ENCODE peak calls at places on chromosome X, in four cellular contexts. E is WTC11, B is HepG2, T is GM12878. R is an unnamed sample.

GRCh38 chrX:8820910-8821527 is 19.8 kb upstream of the FAM9A start:
- DNase-seq in T (no peak), B (no peak), E (peak; percentile 58), R (no peak)

GRCh38 chrX:117645639-117646038 is 471.0 kb downstream of the KLHL13 start:
- DNase-seq in T (no peak), B (no peak), E (no peak), R (no peak)

GRCh38 chrX:96002401-96002800 is 682.2 kb upstream of the DIAPH2 start:
- DNase-seq in E (no peak), T (no peak), B (no peak), R (no peak)

GRCh38 chrX:74080165-74080564 is 223.8 kb upstream of the ZCCHC13 start:
- DNase-seq in T (no peak), E (no peak), B (no peak), R (no peak)

GRCh38 chrX:34656842-34657780 is at the start of gene TMEM47:
- DNase-seq in T (no peak), B (no peak), E (peak; percentile 84), R (peak; percentile 53)

GRCh38 chrX:152635941-152636340 is 1.8 kb upstream of the GABRQ start:
- DNase-seq in B (peak; percentile 27), T (no peak), E (peak; percentile 53), R (peak; percentile 69)

GRCh38 chrX:109036624-109037023 is 300.3 kb upstream of the IRS4 start:
- DNase-seq in E (no peak), T (peak; percentile 8), B (no peak), R (no peak)

GRCh38 chrX:104253567-104254441 is 929 bp downstream of the ESX1 start:
- DNase-seq in B (no peak), E (peak; percentile 48), T (no peak), R (no peak)

GRCh38 chrX:124506031-124506430 is 159.7 kb downstream of the SH2D1A start:
- DNase-seq in E (no peak), T (no peak), B (no peak), R (no peak)

GRCh38 chrX:135060697-135061096 is 8.8 kb upstream of the RTL8A start:
- DNase-seq in T (no peak), E (no peak), B (no peak), R (no peak)

GRCh38 chrX:54807524-54808108 is at the start of gene MAGED2:
- DNase-seq in E (peak; percentile 27), B (no peak), T (no peak), R (peak; percentile 25)

GRCh38 chrX:10254746-10255145 is 98.0 kb downstream of the CLCN4 start:
- DNase-seq in T (no peak), E (no peak), B (peak; percentile 2), R (no peak)

GRCh38 chrX:3518870-3519269 is 172.4 kb upstream of the MXRA5 start:
- DNase-seq in T (no peak), E (no peak), B (peak; percentile 2), R (peak; percentile 8)

GRCh38 chrX:45771114-45771513 is 570.4 kb upstream of the DIPK2B start:
- DNase-seq in B (peak; percentile 51), T (no peak), E (no peak), R (peak; percentile 6)

GRCh38 chrX:110338850-110339373 is 19.7 kb upstream of the RTL9 start:
- DNase-seq in T (no peak), B (no peak), E (no peak), R (no peak)

GRCh38 chrX:134513091-134513490 is 53.1 kb downstream of the HPRT1 start:
- DNase-seq in B (no peak), T (no peak), E (no peak), R (no peak)

GRCh38 chrX:109347618-109348017 is 134.3 kb downstream of the GUCY2F start:
- DNase-seq in T (no peak), E (no peak), B (no peak), R (no peak)

GRCh38 chrX:118593407-118593806 is 97.8 kb downstream of the DOCK11 start:
- DNase-seq in E (no peak), B (no peak), T (no peak), R (no peak)

GRCh38 chrX:37921758-37922157 is 74.4 kb upstream of the DYNLT3 start:
- DNase-seq in B (no peak), T (no peak), E (no peak), R (no peak)

DNA sequence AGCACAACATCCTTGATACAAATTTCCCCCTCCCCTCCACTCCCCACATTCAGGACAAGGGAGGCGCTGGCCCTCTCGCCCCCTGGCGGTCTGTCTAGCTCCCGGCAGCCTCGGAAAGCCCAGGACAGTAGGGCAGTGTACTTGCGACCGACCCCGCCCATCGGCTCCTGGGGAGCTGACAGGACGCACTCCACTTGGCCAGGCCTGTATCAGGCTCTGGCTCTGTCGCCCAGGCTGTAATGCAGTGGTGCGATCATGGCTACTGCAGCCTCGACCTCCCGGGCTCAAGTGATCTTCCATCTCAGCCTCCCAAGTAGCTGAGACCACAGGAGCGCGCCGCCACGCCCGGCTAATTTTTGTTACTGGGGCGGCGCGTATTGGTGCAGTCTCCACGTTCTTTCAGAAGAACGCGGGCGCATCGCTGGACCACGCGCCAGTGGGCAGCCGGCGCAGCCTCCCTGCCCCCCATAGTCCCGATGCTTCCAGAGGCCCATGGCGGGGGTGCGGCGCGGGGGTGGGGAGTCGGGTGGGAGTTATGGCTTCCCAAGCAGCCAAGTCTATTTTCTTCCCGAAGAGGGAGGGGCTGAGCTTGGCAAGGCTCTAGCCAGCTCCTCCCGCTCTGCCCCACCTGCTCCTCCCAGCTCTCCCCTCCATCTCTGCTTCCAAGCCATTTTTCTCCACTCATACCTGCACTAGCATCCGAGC is 7.8 kb upstream of the AKAP14 start:
- DNase-seq in B (peak; percentile 54), E (peak; percentile 86), T (no peak), R (peak; percentile 79)
- TF ChIP-seq CBFB in B (no peak), E (no peak), T (no peak), R (no peak)

GRCh38 chrX:102599950-102600579 is 750 bp downstream of the ARMCX5 start:
- DNase-seq in T (no peak), B (no peak), E (no peak), R (peak; percentile 8)
- TF ChIP-seq CBFB in T (no peak), B (no peak), E (no peak), R (no peak)

GRCh38 chrX:48490661-48491060 is 14.7 kb downstream of the FTSJ1 start:
- DNase-seq in T (no peak), E (no peak), B (no peak), R (no peak)
- TF ChIP-seq CBFB in T (no peak), E (no peak), B (no peak), R (no peak)

DNA sequence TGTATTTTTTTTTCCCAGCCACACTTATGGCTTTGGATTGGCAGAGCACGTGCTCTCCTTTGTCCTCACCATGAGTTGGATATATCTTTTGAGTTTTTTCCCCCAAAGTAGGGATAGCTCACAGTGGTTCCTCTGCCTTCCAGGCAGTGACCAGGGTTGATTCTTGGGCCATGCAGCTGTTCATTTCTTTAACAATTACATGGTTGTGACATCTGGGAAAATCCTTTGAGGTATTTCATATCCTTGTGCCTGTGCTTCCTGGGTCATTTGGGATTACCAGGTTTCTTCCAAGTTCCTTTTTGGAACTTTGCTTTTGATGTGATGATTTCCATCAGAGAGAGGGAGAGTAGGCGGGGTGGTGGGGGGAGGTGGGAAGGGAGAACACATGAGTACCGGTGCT is 15.6 kb downstream of the BCORL1 start:
- DNase-seq in E (no peak), B (no peak), T (no peak), R (no peak)
- TF ChIP-seq CBFB in E (no peak), B (no peak), T (no peak), R (no peak)